ENCODE peak calls at places on chromosome 17, in five cellular contexts. Z is transverse colon, G is GM10248, R is IMR-90, B is AG10803. Y is an unnamed sample.

GRCh38 chr17:70987867-70988340 is 818.6 kb downstream of the KCNJ2 start:
- DNase-seq in B (no peak), R (no peak), Z (no peak), G (no peak), Y (no peak)

GRCh38 chr17:55660171-55660886 is 62.3 kb downstream of the TMEM100 start:
- DNase-seq in R (no peak), Z (no peak), B (peak; percentile 42), G (no peak), Y (no peak)

GRCh38 chr17:77701996-77702395 is 256.5 kb upstream of the TNRC6C start:
- DNase-seq in B (no peak), Z (no peak), R (no peak), G (no peak), Y (no peak)

GRCh38 chr17:61371179-61371578 is 28.5 kb upstream of the TBX2 start:
- DNase-seq in B (no peak), G (no peak), Z (no peak), R (no peak), Y (no peak)

GRCh38 chr17:15348030-15348429 is 6.6 kb upstream of the TEKT3 start:
- DNase-seq in Z (peak; percentile 86), G (no peak), R (peak; percentile 34), B (peak; percentile 28), Y (no peak)

GRCh38 chr17:15392326-15392739 is 50.9 kb upstream of the TEKT3 start:
- DNase-seq in G (no peak), Z (no peak), R (peak; percentile 96), B (peak; percentile 77), Y (no peak)

GRCh38 chr17:67629963-67630320 is 87.8 kb upstream of the NOL11 start:
- DNase-seq in Z (no peak), R (peak; percentile 75), B (peak; percentile 82), G (peak; percentile 43), Y (peak; percentile 29)

GRCh38 chr17:19672009-19672837 is 23.7 kb downstream of the ALDH3A2 start:
- DNase-seq in B (peak; percentile 61), Z (peak; percentile 56), G (no peak), R (peak; percentile 8), Y (no peak)

GRCh38 chr17:72008236-72008874 is 112.5 kb upstream of the SOX9 start:
- DNase-seq in Z (no peak), R (peak; percentile 55), B (no peak), G (no peak), Y (no peak)

GRCh38 chr17:1898332-1898731 is 68.5 kb downstream of the RPA1 start:
- DNase-seq in G (no peak), B (no peak), Z (no peak), R (no peak), Y (no peak)

GRCh38 chr17:2082003-2082862 is 27.3 kb downstream of the HIC1 start:
- DNase-seq in G (no peak), Z (no peak), B (peak; percentile 60), R (peak; percentile 41), Y (no peak)

GRCh38 chr17:53627511-53627910 is 195.2 kb upstream of the KIF2B start:
- DNase-seq in G (no peak), R (peak; percentile 69), Z (no peak), B (peak; percentile 67), Y (no peak)

GRCh38 chr17:56891751-56892150 is 22.1 kb downstream of the TRIM25 start:
- DNase-seq in Z (peak; percentile 36), R (no peak), B (no peak), G (no peak), Y (no peak)

GRCh38 chr17:17063546-17064122 is 21.4 kb downstream of the MPRIP start:
- DNase-seq in Z (peak; percentile 33), G (no peak), R (no peak), B (peak; percentile 44), Y (no peak)

DNA sequence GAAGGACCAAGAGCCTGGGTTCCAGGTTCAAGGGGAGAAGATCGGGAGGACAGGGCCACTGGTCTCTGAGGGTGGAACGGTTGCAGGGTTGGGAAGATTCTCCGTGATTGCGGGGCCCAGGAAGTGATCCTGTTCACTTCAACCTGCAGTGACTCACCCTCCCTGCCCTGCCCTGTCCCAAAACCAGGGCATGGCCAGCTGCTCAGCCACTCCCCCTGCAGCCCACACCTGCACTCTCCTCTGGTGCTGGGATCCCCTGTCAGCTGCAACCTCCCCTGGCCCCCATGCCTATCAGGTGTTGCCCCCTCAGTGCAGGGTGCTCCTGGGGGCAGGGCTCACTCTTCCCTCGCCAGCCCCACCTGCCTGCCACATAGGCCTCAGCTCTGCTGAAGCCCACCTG is 1.1 kb downstream of the RUNDC3A start:
- DNase-seq in G (no peak), Z (no peak), B (no peak), R (no peak), Y (no peak)
- TF ChIP-seq CTCF in G (no peak), Z (no peak), B (no peak), R (no peak), Y (no peak)

GRCh38 chr17:62653002-62653830 is 25.7 kb downstream of the MRC2 start:
- DNase-seq in R (peak; percentile 31), Z (peak; percentile 52), G (peak; percentile 87), B (peak; percentile 58), Y (peak; percentile 87)
- TF ChIP-seq CTCF in R (no peak), Z (no peak), G (no peak), B (peak; percentile 7), Y (no peak)

GRCh38 chr17:42806249-42806648 is 7.6 kb downstream of the CNTD1 start:
- DNase-seq in Z (no peak), B (no peak), G (no peak), R (no peak), Y (no peak)
- TF ChIP-seq CTCF in Z (no peak), B (no peak), G (no peak), R (no peak), Y (no peak)

GRCh38 chr17:48544356-48545021 is 420 bp downstream of the HOXB2 start:
- DNase-seq in G (peak; percentile 49), Z (peak; percentile 81), B (peak; percentile 94), R (peak; percentile 93), Y (peak; percentile 73)

GRCh38 chr17:48543854-48544355 is 1.0 kb downstream of the HOXB2 start:
- DNase-seq in G (no peak), Z (no peak), R (no peak), B (no peak), Y (peak; percentile 77)

GRCh38 chr17:48542114-48542955 is 2.6 kb downstream of the HOXB2 start:
- DNase-seq in R (peak; percentile 34), G (no peak), Z (no peak), B (no peak), Y (no peak)

GRCh38 chr17:48541574-48542113 is 3.3 kb downstream of the HOXB2 start:
- DNase-seq in R (peak; percentile 69), G (peak; percentile 58), Z (peak; percentile 47), B (peak; percentile 89), Y (peak; percentile 78)

DNA sequence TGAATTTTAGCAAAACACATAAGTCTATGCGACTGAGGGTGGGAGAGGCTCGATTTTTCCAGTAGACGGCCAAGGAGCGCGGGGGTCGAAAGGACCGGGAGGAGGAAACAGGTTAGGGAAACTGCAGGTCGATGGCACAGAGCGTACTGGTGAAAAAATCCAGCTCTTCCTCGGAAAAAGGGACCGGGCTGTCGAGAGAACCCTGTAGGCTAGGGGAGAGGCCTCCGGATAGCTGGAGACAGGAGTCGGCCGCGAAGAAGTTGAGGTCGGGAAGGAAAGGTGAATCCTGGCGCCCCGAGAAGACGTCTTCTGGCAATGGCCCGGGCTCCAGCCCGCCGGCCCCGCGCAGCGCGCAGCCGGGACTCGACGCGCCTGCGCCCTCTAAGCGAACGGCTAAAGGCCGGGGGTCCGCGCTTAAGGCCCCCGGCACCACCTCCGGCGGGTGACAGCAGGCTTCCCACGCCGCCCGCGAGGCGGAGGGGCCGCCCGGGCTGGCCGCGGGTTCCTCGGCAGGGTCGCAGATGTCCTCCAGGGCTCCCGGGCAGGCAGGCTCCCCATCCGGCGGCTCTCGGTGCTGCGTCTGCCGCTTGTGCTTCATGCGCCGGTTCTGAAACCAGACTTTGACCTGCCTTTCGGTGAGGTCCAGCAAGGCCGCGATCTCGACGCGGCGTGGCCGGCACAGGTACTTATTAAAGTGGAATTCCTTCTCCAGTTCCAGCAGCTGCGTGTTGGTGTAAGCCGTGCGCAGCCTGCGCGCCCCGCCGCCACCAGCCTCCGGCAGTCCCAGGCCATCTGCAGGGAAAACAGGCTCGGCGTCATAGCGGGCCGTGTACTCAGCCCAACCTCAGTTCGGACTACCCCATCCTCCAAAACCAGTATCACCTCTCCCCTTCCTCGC is 1.7 kb downstream of the HOXB2 start:
- DNase-seq in R (peak; percentile 67), Z (peak; percentile 57), B (no peak), G (peak; percentile 72), Y (peak; percentile 85)
- TF ChIP-seq CTCF in R (no peak), Z (peak; percentile 39), B (no peak), G (no peak), Y (no peak)

DNA sequence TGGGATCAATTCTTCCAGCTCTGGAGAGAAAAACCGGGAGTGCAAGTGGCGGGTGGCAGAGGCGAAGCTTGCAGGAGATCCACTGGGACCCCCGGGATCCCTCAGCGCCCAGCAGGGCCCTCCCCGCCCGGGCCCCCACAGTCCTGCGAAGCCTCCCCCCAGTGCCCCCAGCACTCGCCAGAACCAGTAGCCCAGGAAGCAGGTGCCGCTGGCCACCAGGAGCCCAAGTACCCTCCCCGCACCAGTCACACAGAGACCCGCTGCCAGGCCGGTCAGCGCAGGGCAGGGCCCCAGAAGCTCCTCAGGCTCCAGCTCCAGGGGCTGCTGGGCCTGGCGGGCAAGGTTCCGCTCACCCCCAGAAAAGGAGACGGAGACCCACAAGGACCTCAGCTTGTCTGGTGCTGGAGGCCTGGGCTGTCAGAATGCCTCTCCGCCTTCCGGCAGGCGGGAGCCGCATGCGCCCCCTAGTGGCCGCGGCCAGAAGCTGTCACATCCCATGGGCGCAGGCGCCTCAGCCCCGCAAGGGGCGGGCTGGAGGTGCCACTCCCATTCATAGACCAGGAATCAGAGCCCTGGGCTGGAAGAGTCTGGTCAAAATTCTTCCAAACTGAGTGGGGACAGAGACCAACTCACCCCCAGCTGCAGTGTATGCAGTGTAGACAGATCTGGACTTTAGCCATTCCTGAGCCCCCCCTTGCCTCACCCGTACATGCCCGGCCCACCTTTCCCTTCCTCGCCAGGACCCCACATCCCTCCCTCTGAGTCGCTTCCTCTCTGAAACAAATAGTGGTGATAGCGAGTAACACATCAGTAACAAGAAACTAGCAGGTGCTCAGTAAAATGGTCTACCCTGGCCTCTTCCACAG is 1002.3 kb downstream of the KCNJ18 start:
- DNase-seq in B (no peak), Z (no peak), R (no peak), G (no peak), Y (no peak)
- TF ChIP-seq CTCF in B (no peak), Z (no peak), R (peak; percentile 4), G (no peak), Y (no peak)

DNA sequence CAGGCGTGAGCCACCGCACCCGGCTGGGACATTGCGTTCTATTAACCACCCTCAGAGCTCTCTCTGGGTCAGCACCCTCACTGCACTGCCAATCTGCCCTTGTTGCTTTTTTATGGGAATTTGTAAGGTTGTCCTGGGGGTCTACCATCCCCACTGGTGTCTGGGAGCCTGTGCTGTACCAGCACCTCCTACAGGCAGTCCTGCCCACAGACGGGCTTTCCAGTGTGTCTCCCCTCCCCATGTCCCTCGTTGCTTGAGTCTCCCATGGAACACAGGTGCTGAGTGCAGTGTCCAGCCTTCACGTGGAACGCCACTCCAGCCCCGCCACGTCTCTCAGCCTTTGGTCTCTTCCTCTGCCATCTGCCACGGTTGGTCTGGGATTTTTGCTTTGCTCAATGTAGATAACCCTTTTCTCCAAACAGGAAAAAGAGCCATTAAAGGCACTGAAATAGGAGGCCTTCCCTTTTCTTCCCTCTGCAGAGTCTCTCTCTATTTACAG is 68.0 kb upstream of the CBX4 start:
- DNase-seq in B (no peak), R (no peak), Z (no peak), G (no peak), Y (no peak)
- TF ChIP-seq CTCF in B (no peak), R (no peak), Z (no peak), G (no peak), Y (no peak)

Y was measured in GM20000.